ENCODE peak calls at places on chromosomes 7 and 10, in eight cellular contexts. One of them, this sample, is unnamed.
A peak's percentile ranks its signal among the peaks of the same experiment; 100 is the strongest.

GRCh38 chr10:58475322-58476277 is 37.1 kb upstream of the BICC1 start:
- DNase-seq in glutamatergic neuron: no peak
- DNase-seq in NCI-H460: no peak
- DNase-seq in activated CD8-positive, alpha-beta memory T cell treated with anti-CD3 and anti-CD28 coated beads for 48 hours: no peak
- DNase-seq in colonic mucosa: no peak
- DNase-seq in stimulated activated CD8-positive, alpha-beta memory T cell treated with anti-CD3 and anti-CD28 coated beads, Interleukin-2, amount 100 ng/mL, for 48 hours: no peak
- DNase-seq in HEK293T: no peak
- DNase-seq in NCI-H446: no peak
- DNase-seq in this sample: no peak

GRCh38 chr10:124524991-124525653 is 63.5 kb downstream of the LHPP start:
- DNase-seq in glutamatergic neuron: no peak
- DNase-seq in NCI-H460: no peak
- DNase-seq in activated CD8-positive, alpha-beta memory T cell treated with anti-CD3 and anti-CD28 coated beads for 48 hours: no peak
- DNase-seq in colonic mucosa: no peak
- DNase-seq in stimulated activated CD8-positive, alpha-beta memory T cell treated with anti-CD3 and anti-CD28 coated beads, Interleukin-2, amount 100 ng/mL, for 48 hours: no peak
- DNase-seq in HEK293T: no peak
- DNase-seq in NCI-H446: no peak
- DNase-seq in this sample: no peak

GRCh38 chr10:6838118-6838517 is 258.0 kb upstream of the PRKCQ start:
- DNase-seq in glutamatergic neuron: no peak
- DNase-seq in NCI-H460: peak; percentile 13
- DNase-seq in activated CD8-positive, alpha-beta memory T cell treated with anti-CD3 and anti-CD28 coated beads for 48 hours: no peak
- DNase-seq in colonic mucosa: no peak
- DNase-seq in stimulated activated CD8-positive, alpha-beta memory T cell treated with anti-CD3 and anti-CD28 coated beads, Interleukin-2, amount 100 ng/mL, for 48 hours: no peak
- DNase-seq in HEK293T: peak; percentile 26
- DNase-seq in NCI-H446: no peak
- DNase-seq in this sample: no peak

GRCh38 chr7:138919256-138919655 is 61.9 kb downstream of the KIAA1549 start:
- DNase-seq in glutamatergic neuron: no peak
- DNase-seq in NCI-H460: no peak
- DNase-seq in activated CD8-positive, alpha-beta memory T cell treated with anti-CD3 and anti-CD28 coated beads for 48 hours: no peak
- DNase-seq in colonic mucosa: no peak
- DNase-seq in stimulated activated CD8-positive, alpha-beta memory T cell treated with anti-CD3 and anti-CD28 coated beads, Interleukin-2, amount 100 ng/mL, for 48 hours: no peak
- DNase-seq in HEK293T: no peak
- DNase-seq in NCI-H446: no peak
- DNase-seq in this sample: no peak

GRCh38 chr10:113739577-113739976 is 11.9 kb upstream of the PLEKHS1 start:
- DNase-seq in glutamatergic neuron: no peak
- DNase-seq in NCI-H460: no peak
- DNase-seq in activated CD8-positive, alpha-beta memory T cell treated with anti-CD3 and anti-CD28 coated beads for 48 hours: no peak
- DNase-seq in colonic mucosa: no peak
- DNase-seq in stimulated activated CD8-positive, alpha-beta memory T cell treated with anti-CD3 and anti-CD28 coated beads, Interleukin-2, amount 100 ng/mL, for 48 hours: no peak
- DNase-seq in HEK293T: no peak
- DNase-seq in NCI-H446: no peak
- DNase-seq in this sample: no peak

GRCh38 chr10:11823122-11823988 is at the start of gene PROSER2:
- DNase-seq in glutamatergic neuron: peak; percentile 46
- DNase-seq in NCI-H460: peak; percentile 35
- DNase-seq in activated CD8-positive, alpha-beta memory T cell treated with anti-CD3 and anti-CD28 coated beads for 48 hours: peak; percentile 6
- DNase-seq in colonic mucosa: peak; percentile 65
- DNase-seq in stimulated activated CD8-positive, alpha-beta memory T cell treated with anti-CD3 and anti-CD28 coated beads, Interleukin-2, amount 100 ng/mL, for 48 hours: peak; percentile 10
- DNase-seq in HEK293T: peak; percentile 75
- DNase-seq in NCI-H446: no peak
- DNase-seq in this sample: no peak

GRCh38 chr7:19113855-19114590 is 3.4 kb downstream of the TWIST1 start:
- DNase-seq in glutamatergic neuron: no peak
- DNase-seq in NCI-H460: no peak
- DNase-seq in activated CD8-positive, alpha-beta memory T cell treated with anti-CD3 and anti-CD28 coated beads for 48 hours: no peak
- DNase-seq in colonic mucosa: no peak
- DNase-seq in stimulated activated CD8-positive, alpha-beta memory T cell treated with anti-CD3 and anti-CD28 coated beads, Interleukin-2, amount 100 ng/mL, for 48 hours: no peak
- DNase-seq in HEK293T: no peak
- DNase-seq in NCI-H446: no peak
- DNase-seq in this sample: no peak

GRCh38 chr10:120131183-120131582 is 238.7 kb downstream of the SEC23IP start:
- DNase-seq in glutamatergic neuron: no peak
- DNase-seq in NCI-H460: peak; percentile 18
- DNase-seq in activated CD8-positive, alpha-beta memory T cell treated with anti-CD3 and anti-CD28 coated beads for 48 hours: no peak
- DNase-seq in colonic mucosa: peak; percentile 18
- DNase-seq in stimulated activated CD8-positive, alpha-beta memory T cell treated with anti-CD3 and anti-CD28 coated beads, Interleukin-2, amount 100 ng/mL, for 48 hours: no peak
- DNase-seq in HEK293T: peak; percentile 46
- DNase-seq in NCI-H446: no peak
- DNase-seq in this sample: peak; percentile 29

GRCh38 chr10:60130130-60130579 is 223.8 kb upstream of the CCDC6 start:
- DNase-seq in glutamatergic neuron: peak; percentile 51
- DNase-seq in NCI-H460: peak; percentile 40
- DNase-seq in activated CD8-positive, alpha-beta memory T cell treated with anti-CD3 and anti-CD28 coated beads for 48 hours: no peak
- DNase-seq in colonic mucosa: no peak
- DNase-seq in stimulated activated CD8-positive, alpha-beta memory T cell treated with anti-CD3 and anti-CD28 coated beads, Interleukin-2, amount 100 ng/mL, for 48 hours: no peak
- DNase-seq in HEK293T: no peak
- DNase-seq in NCI-H446: no peak
- DNase-seq in this sample: no peak